ENCODE peak calls at places on chromosome 14, in six cellular contexts. X is iPS-NIHi11; W is SW 1271; Y is osteocyte; C is activated CD4-positive, alpha-beta T cell treated with anti-CD3 and anti-CD28 coated beads, Interleukin-2, amount 50 U/mL, for 24 hours; Z is Karpas-422. H is an unnamed sample.

GRCh38 chr14:20563966-20564365 is 3.1 kb upstream of the RNASE9 start:
- DNase-seq in X (no peak), Z (no peak), Y (no peak), W (no peak), C (no peak), H (no peak)

GRCh38 chr14:100012478-100012925 is 52.7 kb upstream of the EVL start:
- DNase-seq in W (no peak), Y (no peak), Z (no peak), C (no peak), X (no peak), H (no peak)

GRCh38 chr14:43729149-43729548 is 777.9 kb downstream of the FSCB start:
- DNase-seq in Z (no peak), W (no peak), C (no peak), Y (no peak), X (no peak), H (no peak)

GRCh38 chr14:104100171-104101085 is 14.9 kb downstream of the ASPG start:
- DNase-seq in Y (no peak), X (no peak), W (no peak), C (no peak), Z (no peak), H (no peak)

GRCh38 chr14:98138666-98139065 is 1133.3 kb downstream of the BCL11B start:
- DNase-seq in Y (no peak), W (no peak), Z (peak; percentile 84), C (peak; percentile 71), X (peak; percentile 72), H (peak; percentile 25)

GRCh38 chr14:53325176-53325806 is 172.2 kb upstream of the DDHD1 start:
- DNase-seq in Y (no peak), C (no peak), W (peak; percentile 22), X (peak; percentile 37), Z (peak; percentile 65), H (peak; percentile 27)

GRCh38 chr14:86481105-86481504 is 951.2 kb downstream of the FLRT2 start:
- DNase-seq in C (no peak), X (no peak), Z (no peak), W (peak; percentile 3), Y (no peak), H (no peak)

GRCh38 chr14:101564444-101564776 is 3.1 kb downstream of the DIO3 start:
- DNase-seq in X (no peak), C (no peak), Z (no peak), Y (no peak), W (no peak), H (no peak)

GRCh38 chr14:100588671-100589070 is 1.5 kb upstream of the BEGAIN start:
- DNase-seq in C (no peak), Z (no peak), X (no peak), Y (no peak), W (no peak), H (no peak)

GRCh38 chr14:75439989-75440388 is 12.2 kb downstream of the JDP2 start:
- DNase-seq in C (no peak), X (no peak), Z (peak; percentile 88), Y (no peak), W (no peak), H (peak; percentile 80)

GRCh38 chr14:77228056-77228455 is 43.0 kb downstream of the NGB start:
- DNase-seq in C (no peak), W (no peak), X (peak; percentile 46), Z (no peak), Y (no peak), H (no peak)

GRCh38 chr14:50000215-50001145 is 107.6 kb downstream of the ARF6 start:
- DNase-seq in C (peak; percentile 73), Y (peak; percentile 89), Z (peak; percentile 78), X (peak; percentile 25), W (peak; percentile 85), H (peak; percentile 93)

GRCh38 chr14:103109789-103110415 is 13.4 kb upstream of the TNFAIP2 start:
- DNase-seq in W (peak; percentile 57), X (peak; percentile 56), Y (no peak), C (no peak), Z (no peak), H (no peak)

GRCh38 chr14:33916663-33917565 is 34.0 kb downstream of the EGLN3 start:
- DNase-seq in Z (no peak), C (no peak), Y (no peak), W (no peak), X (no peak), H (no peak)

GRCh38 chr14:87797001-87797400 is 196.0 kb downstream of the GALC start:
- DNase-seq in X (no peak), Z (no peak), C (no peak), Y (no peak), W (no peak), H (no peak)

GRCh38 chr14:102316048-102316745 is 3.3 kb upstream of the ZNF839 start:
- DNase-seq in C (no peak), X (no peak), W (no peak), Z (peak; percentile 77), Y (no peak), H (peak; percentile 34)

GRCh38 chr14:104708606-104709268 is 15.3 kb upstream of the ADSS1 start:
- DNase-seq in C (peak; percentile 52), Y (no peak), Z (peak; percentile 95), W (peak; percentile 47), X (peak; percentile 97), H (peak; percentile 77)

GRCh38 chr14:50447491-50447890 is 50.8 kb upstream of the CDKL1 start:
- DNase-seq in Y (no peak), W (no peak), Z (no peak), C (no peak), X (no peak), H (no peak)

GRCh38 chr14:65949711-65950516 is 536.3 kb upstream of the CCDC196 start:
- DNase-seq in Z (no peak), C (no peak), W (no peak), Y (no peak), X (no peak), H (no peak)

GRCh38 chr14:95811813-95812212 is 64.8 kb upstream of the TUNAR start:
- DNase-seq in C (no peak), W (no peak), Y (peak; percentile 32), Z (no peak), X (no peak), H (no peak)

GRCh38 chr14:73771848-73772705 is 57.9 kb upstream of the PNMA1 start:
- DNase-seq in X (peak; percentile 83), Z (peak; percentile 96), W (peak; percentile 13), Y (no peak), C (peak; percentile 69), H (peak; percentile 95)

GRCh38 chr14:99481745-99482099 is 513 bp downstream of the CCNK start:
- DNase-seq in Y (no peak), Z (peak; percentile 74), X (peak; percentile 12), C (no peak), W (peak; percentile 41), H (peak; percentile 38)

GRCh38 chr14:35761922-35762321 is 47.2 kb downstream of the RALGAPA1 start:
- DNase-seq in Z (no peak), X (no peak), Y (no peak), W (no peak), C (no peak), H (no peak)

GRCh38 chr14:79598339-79598738 is 613.0 kb downstream of the DIO2 start:
- DNase-seq in Z (no peak), C (no peak), W (no peak), X (no peak), Y (no peak), H (no peak)

GRCh38 chr14:101707285-101707842 is 54.1 kb upstream of the PPP2R5C start:
- DNase-seq in C (peak; percentile 75), X (peak; percentile 77), Z (peak; percentile 95), W (peak; percentile 74), Y (no peak), H (peak; percentile 83)

H was measured in OCI-LY7.